ENCODE peak calls at places on chromosomes 5 and 9, in five cellular contexts. U is astrocyte of the cerebellum, H is neuronal stem cell, E is skeletal muscle cell, N is HEK293T. C is an unnamed sample.

GRCh38 chr5:52985306-52985705 is 3.8 kb upstream of the ITGA2 start:
- DNase-seq in U (no peak), H (no peak), E (no peak), N (no peak), C (no peak)

GRCh38 chr9:75299324-75299723 is 211.0 kb downstream of the OSTF1 start:
- DNase-seq in N (no peak), U (no peak), E (no peak), H (no peak), C (no peak)

GRCh38 chr5:172749076-172749475 is 21.9 kb downstream of the DUSP1 start:
- DNase-seq in H (no peak), E (no peak), U (no peak), N (no peak), C (no peak)

GRCh38 chr5:107668154-107668932 is 2.4 kb downstream of the EFNA5 start:
- DNase-seq in H (no peak), N (no peak), E (no peak), U (no peak), C (no peak)

GRCh38 chr9:130268521-130269131 is 3.1 kb downstream of the HMCN2 start:
- DNase-seq in E (no peak), U (no peak), N (no peak), H (no peak), C (no peak)

GRCh38 chr5:93611900-93612898 is 29.2 kb downstream of the NR2F1 start:
- DNase-seq in U (no peak), E (no peak), N (no peak), H (no peak), C (peak; percentile 34)

GRCh38 chr5:169706758-169707450 is 69.8 kb downstream of the DOCK2 start:
- DNase-seq in N (no peak), E (peak; percentile 62), U (peak; percentile 41), H (no peak), C (no peak)

GRCh38 chr5:170633235-170634041 is 129.6 kb downstream of the KCNIP1 start:
- DNase-seq in E (peak; percentile 51), N (peak; percentile 93), H (peak; percentile 79), U (peak; percentile 69), C (no peak)

GRCh38 chr9:136249881-136250559 is 4.4 kb upstream of the QSOX2 start:
- DNase-seq in E (no peak), U (no peak), H (no peak), N (no peak), C (no peak)

GRCh38 chr9:134936021-134936761 is 18.5 kb upstream of the FCN1 start:
- DNase-seq in H (no peak), U (no peak), E (no peak), N (no peak), C (no peak)

GRCh38 chr9:3521961-3522360 is 3.8 kb downstream of the RFX3 start:
- DNase-seq in E (no peak), N (no peak), H (no peak), U (no peak), C (no peak)

GRCh38 chr5:107470007-107470582 is 200.6 kb downstream of the EFNA5 start:
- DNase-seq in N (no peak), U (no peak), E (no peak), H (no peak), C (no peak)